ENCODE peak calls at places on chromosomes 2 and 18, in seven cellular contexts. N is ovary, M is fibroblast of lung, U is PC-3, J is aorta, O is HCT116, P is trophoblast cell. Q is an unnamed sample.

GRCh38 chr2:51387235-51387634 is 355.3 kb upstream of the NRXN1 start:
- DNase-seq in N (no peak), M (peak; percentile 94), U (no peak), J (no peak), O (no peak), P (no peak), Q (no peak)

GRCh38 chr18:9905401-9905922 is 8.4 kb upstream of the VAPA start:
- DNase-seq in N (no peak), M (no peak), U (peak; percentile 20), J (no peak), O (no peak), P (no peak), Q (no peak)

GRCh38 chr2:9407363-9407811 is 15.9 kb downstream of the ITGB1BP1 start:
- DNase-seq in N (no peak), M (no peak), U (no peak), J (no peak), O (no peak), P (no peak), Q (no peak)

GRCh38 chr2:190313880-190314279 is 5.7 kb downstream of the HIBCH start:
- DNase-seq in N (no peak), M (no peak), U (no peak), J (no peak), O (no peak), P (no peak), Q (no peak)

GRCh38 chr2:111119004-111119846 is 1.5 kb upstream of the BCL2L11 start:
- DNase-seq in N (peak; percentile 40), M (no peak), U (no peak), J (peak; percentile 78), O (no peak), P (no peak), Q (no peak)

GRCh38 chr2:241672243-241673188 is 14.1 kb downstream of the DTYMK start:
- DNase-seq in N (no peak), M (no peak), U (no peak), J (no peak), O (no peak), P (no peak), Q (no peak)

GRCh38 chr2:28613181-28613580 is 117.3 kb downstream of the PLB1 start:
- DNase-seq in N (peak; percentile 7), M (no peak), U (peak; percentile 15), J (no peak), O (no peak), P (no peak), Q (no peak)

GRCh38 chr2:224951723-224952481 is 90.4 kb downstream of the DOCK10 start:
- DNase-seq in N (no peak), M (no peak), U (no peak), J (no peak), O (no peak), P (no peak), Q (no peak)

GRCh38 chr2:234469972-234470371 is 26.9 kb downstream of the ARL4C start:
- DNase-seq in N (no peak), M (no peak), U (no peak), J (no peak), O (no peak), P (no peak), Q (no peak)

GRCh38 chr2:121613774-121614173 is 35.5 kb downstream of the CLASP1 start:
- DNase-seq in N (no peak), M (no peak), U (peak; percentile 26), J (no peak), O (no peak), P (no peak), Q (no peak)

GRCh38 chr18:11872479-11873136 is 21.4 kb downstream of the CHMP1B start:
- DNase-seq in N (no peak), M (no peak), U (peak; percentile 74), J (no peak), O (peak; percentile 36), P (no peak), Q (no peak)

GRCh38 chr2:223601932-223602676 is at the start of gene SCG2:
- DNase-seq in N (peak; percentile 84), M (peak; percentile 92), U (peak; percentile 74), J (peak; percentile 92), O (peak; percentile 59), P (peak; percentile 45), Q (peak; percentile 85)

GRCh38 chr2:47896450-47896968 is 9.8 kb downstream of the FBXO11 start:
- DNase-seq in N (no peak), M (no peak), U (no peak), J (no peak), O (no peak), P (no peak), Q (no peak)

GRCh38 chr2:219560037-219560892 is 11.1 kb downstream of the OBSL1 start:
- DNase-seq in N (peak; percentile 48), M (no peak), U (no peak), J (peak; percentile 64), O (no peak), P (no peak), Q (no peak)

GRCh38 chr18:23529597-23529996 is 26.3 kb downstream of the RMC1 start:
- DNase-seq in N (no peak), M (peak; percentile 69), U (peak; percentile 91), J (no peak), O (peak; percentile 81), P (peak; percentile 28), Q (peak; percentile 40)

GRCh38 chr2:218659258-218659987 is at the start of the genes BCS1L and ZNF142:
- DNase-seq in N (peak; percentile 91), M (peak; percentile 84), U (peak; percentile 91), J (peak; percentile 97), O (peak; percentile 81), P (peak; percentile 72), Q (peak; percentile 92)

GRCh38 chr2:95076705-95077520 is 44.7 kb downstream of the MRPS5 start:
- DNase-seq in N (peak; percentile 74), M (peak; percentile 36), U (peak; percentile 93), J (peak; percentile 91), O (peak; percentile 63), P (peak; percentile 75), Q (peak; percentile 21)

GRCh38 chr2:60299179-60299578 is 254.3 kb downstream of the BCL11A start:
- DNase-seq in N (no peak), M (no peak), U (no peak), J (no peak), O (no peak), P (no peak), Q (no peak)

GRCh38 chr18:46868171-46868921 is 49.0 kb downstream of the PIAS2 start:
- DNase-seq in N (no peak), M (no peak), U (no peak), J (no peak), O (no peak), P (no peak), Q (no peak)

GRCh38 chr2:221997683-221998082 is 301.1 kb downstream of the PAX3 start:
- DNase-seq in N (no peak), M (no peak), U (no peak), J (no peak), O (no peak), P (no peak), Q (no peak)

GRCh38 chr18:47263197-47263827 is 11.9 kb upstream of the SKOR2 start:
- DNase-seq in N (no peak), M (no peak), U (no peak), J (no peak), O (no peak), P (no peak), Q (no peak)

GRCh38 chr2:108621689-108622681 is 87.7 kb downstream of the LIMS1 start:
- DNase-seq in N (no peak), M (no peak), U (no peak), J (no peak), O (no peak), P (no peak), Q (no peak)

GRCh38 chr2:218319813-218320360 is 27.6 kb upstream of the TMBIM1 start:
- DNase-seq in N (no peak), M (no peak), U (no peak), J (no peak), O (no peak), P (no peak), Q (no peak)

GRCh38 chr2:220278022-220278421 is 650.6 kb downstream of the SLC4A3 start:
- DNase-seq in N (no peak), M (no peak), U (no peak), J (no peak), O (no peak), P (no peak), Q (no peak)

GRCh38 chr2:124668161-124668560 is 643.1 kb downstream of the CNTNAP5 start:
- DNase-seq in N (no peak), M (peak; percentile 36), U (no peak), J (no peak), O (no peak), P (no peak), Q (no peak)

GRCh38 chr2:236052206-236052605 is 116.0 kb downstream of the GBX2 start:
- DNase-seq in N (no peak), M (no peak), U (no peak), J (no peak), O (no peak), P (no peak), Q (no peak)

GRCh38 chr2:25072606-25073005 is 30.7 kb downstream of the EFR3B start:
- DNase-seq in N (no peak), M (no peak), U (no peak), J (no peak), O (no peak), P (peak; percentile 14), Q (no peak)
- H3K27ac ChIP-seq in N (no peak overlapping the region), M (no peak overlapping the region), U (no peak overlapping the region), J (no peak overlapping the region), O (no peak overlapping the region), P (no peak overlapping the region), Q (no peak overlapping the region)

GRCh38 chr2:69305712-69306611 is 81.1 kb downstream of the GFPT1 start:
- DNase-seq in N (peak; percentile 70), M (peak; percentile 34), U (no peak), J (peak; percentile 84), O (no peak), P (no peak), Q (no peak)

GRCh38 chr2:69306897-69307695 is 79.9 kb downstream of the GFPT1 start:
- DNase-seq in N (peak; percentile 93), M (peak; percentile 71), U (peak; percentile 78), J (peak; percentile 96), O (peak; percentile 33), P (peak; percentile 52), Q (peak; percentile 78)

GRCh38 chr2:69307696-69308064 is 79.3 kb downstream of the GFPT1 start:
- DNase-seq in N (no peak), M (no peak), U (no peak), J (peak; percentile 70), O (no peak), P (no peak), Q (no peak)

GRCh38 chr2:69305166-69305565 is 81.9 kb downstream of the GFPT1 start:
- DNase-seq in N (no peak), M (no peak), U (no peak), J (no peak), O (no peak), P (no peak), Q (no peak)

GRCh38 chr2:69306612-69306896 is 80.5 kb downstream of the GFPT1 start:
- DNase-seq in N (no peak), M (no peak), U (no peak), J (peak; percentile 88), O (no peak), P (no peak), Q (no peak)
- H3K36me3 ChIP-seq in N (no peaks in the 10 kb centered on the region), M (no peaks in the 10 kb centered on the region), U (no peaks in the 10 kb centered on the region), J (no peaks in the 10 kb centered on the region), O (no peaks in the 10 kb centered on the region), P (peaks cover 3% of the 10 kb centered on the region), Q (no peaks in the 10 kb centered on the region)

GRCh38 chr2:226310081-226310625 is 489.5 kb downstream of the IRS1 start:
- DNase-seq in N (no peak), M (peak; percentile 51), U (no peak), J (no peak), O (no peak), P (no peak), Q (no peak)
- H3K27ac ChIP-seq in N (no peak overlapping the region), M (no peak overlapping the region), U (no peak overlapping the region), J (no peak overlapping the region), O (no peak overlapping the region), P (no peak overlapping the region), Q (no peak overlapping the region)

GRCh38 chr18:63395503-63395902 is 26.8 kb downstream of the VPS4B start:
- DNase-seq in N (no peak), M (no peak), U (no peak), J (no peak), O (no peak), P (no peak), Q (no peak)
- H3K36me3 ChIP-seq in N (no peaks in the 10 kb centered on the region), M (peaks cover 9% of the 10 kb centered on the region), U (peaks cover 47% of the 10 kb centered on the region), J (peaks cover 6% of the 10 kb centered on the region), O (peaks cover 8% of the 10 kb centered on the region), P (peaks cover 32% of the 10 kb centered on the region), Q (peaks cover 83% of the 10 kb centered on the region)

Q was measured in SJSA1.